ENCODE peak calls at places on chromosomes 16 and 17, in seven cellular contexts. L, H, K, F, D, U and V are unnamed samples.

GRCh38 chr17:72121164-72122001 is 563 bp downstream of the SOX9 start:
- DNase-seq in H (no peak), U (peak; percentile 55), K (no peak), F (no peak), L (no peak), D (peak; percentile 34), V (peak; percentile 71)

GRCh38 chr16:48231675-48232214 is 12.4 kb upstream of the LONP2 start:
- DNase-seq in U (peak; percentile 57), K (peak; percentile 14), H (peak; percentile 45), D (no peak), L (peak; percentile 29), F (peak; percentile 57), V (peak; percentile 56)

GRCh38 chr17:73138541-73139138 is 26.2 kb upstream of the SSTR2 start:
- DNase-seq in D (no peak), L (no peak), U (no peak), H (no peak), K (no peak), F (no peak), V (no peak)

GRCh38 chr17:50688168-50688719 is 19.5 kb downstream of the ANKRD40 start:
- DNase-seq in L (no peak), H (no peak), F (no peak), D (no peak), K (no peak), U (no peak), V (no peak)

GRCh38 chr17:48014603-48015037 is 23.0 kb downstream of the COPZ2 start:
- DNase-seq in U (no peak), L (no peak), H (no peak), K (no peak), F (no peak), D (no peak), V (no peak)

GRCh38 chr16:354971-355441 is 2.5 kb upstream of the AXIN1 start:
- DNase-seq in F (peak; percentile 36), U (no peak), D (no peak), K (peak; percentile 47), H (no peak), L (no peak), V (no peak)

GRCh38 chr16:88772871-88773811 is 11.9 kb downstream of the PIEZO1 start:
- DNase-seq in K (no peak), H (no peak), U (no peak), F (no peak), D (no peak), L (no peak), V (peak; percentile 97)

GRCh38 chr16:11201498-11202259 is 54.3 kb downstream of the SOCS1 start:
- DNase-seq in U (no peak), K (no peak), L (no peak), H (peak; percentile 67), D (no peak), F (peak; percentile 17), V (peak; percentile 84)

GRCh38 chr16:82657239-82657638 is 30.5 kb downstream of the CDH13 start:
- DNase-seq in D (no peak), K (no peak), L (no peak), F (no peak), U (no peak), H (no peak), V (peak; percentile 68)

GRCh38 chr17:82881900-82882714 is 42.3 kb upstream of the ZNF750 start:
- DNase-seq in D (peak; percentile 15), H (no peak), L (no peak), K (no peak), U (no peak), F (no peak), V (no peak)

GRCh38 chr16:69709456-69710084 is 16.8 kb downstream of the NQO1 start:
- DNase-seq in L (no peak), D (peak; percentile 77), H (peak; percentile 79), F (no peak), U (no peak), K (no peak), V (peak; percentile 72)

GRCh38 chr17:57519199-57519598 is 225.9 kb downstream of the CCDC182 start:
- DNase-seq in U (peak; percentile 30), F (no peak), D (no peak), K (no peak), H (no peak), L (no peak), V (no peak)

GRCh38 chr17:6639651-6640535 is 618 bp downstream of the KIAA0753 start:
- DNase-seq in H (peak; percentile 32), F (peak; percentile 45), D (no peak), U (peak; percentile 46), K (no peak), L (no peak), V (peak; percentile 69)

GRCh38 chr17:76879691-76880090 is 11.5 kb downstream of the MGAT5B start:
- DNase-seq in F (no peak), U (no peak), L (no peak), D (no peak), H (no peak), K (no peak), V (no peak)

GRCh38 chr17:49230636-49231562 is at the start of gene PHOSPHO1:
- DNase-seq in L (peak; percentile 77), D (peak; percentile 79), K (peak; percentile 85), H (peak; percentile 90), F (peak; percentile 93), U (peak; percentile 85), V (peak; percentile 97)

GRCh38 chr16:4401094-4401501 is 15.3 kb downstream of the CORO7 start:
- DNase-seq in U (no peak), D (no peak), F (no peak), K (no peak), H (no peak), L (no peak), V (no peak)

GRCh38 chr17:15883617-15884111 is 61.3 kb upstream of the ADORA2B start:
- DNase-seq in F (no peak), U (no peak), H (peak; percentile 15), L (no peak), D (no peak), K (no peak), V (no peak)

GRCh38 chr17:58396173-58396572 is 21.2 kb downstream of the RNF43 start:
- DNase-seq in D (no peak), L (no peak), K (no peak), F (no peak), U (no peak), H (no peak), V (no peak)

GRCh38 chr16:21150375-21151001 is at the start of gene DNAH3:
- DNase-seq in L (no peak), H (peak; percentile 66), D (no peak), U (no peak), K (no peak), F (no peak), V (no peak)

GRCh38 chr16:29756654-29757053 is 10.9 kb upstream of the C16orf54 start:
- DNase-seq in H (no peak), D (no peak), U (no peak), K (no peak), F (no peak), L (no peak), V (no peak)

GRCh38 chr17:77451271-77451893 is 310.6 kb downstream of the SEC14L1 start:
- DNase-seq in D (peak; percentile 81), H (no peak), U (peak; percentile 81), L (peak; percentile 67), K (peak; percentile 66), F (peak; percentile 86), V (peak; percentile 70)

GRCh38 chr17:71032746-71033273 is 863.5 kb downstream of the KCNJ2 start:
- DNase-seq in K (no peak), D (no peak), L (no peak), U (no peak), H (no peak), F (no peak), V (no peak)

GRCh38 chr17:68455756-68456528 is 1.4 kb downstream of the WIPI1 start:
- DNase-seq in L (no peak), F (no peak), U (no peak), K (no peak), H (no peak), D (no peak), V (peak; percentile 68)

GRCh38 chr17:76500074-76500744 is 1.0 kb downstream of the RHBDF2 start:
- DNase-seq in D (no peak), H (no peak), L (no peak), K (no peak), U (no peak), F (no peak), V (no peak)

GRCh38 chr17:7056386-7056785 is 12.5 kb upstream of the SLC16A11 start:
- DNase-seq in F (no peak), D (no peak), K (no peak), U (no peak), H (no peak), L (no peak), V (no peak)

GRCh38 chr16:53826658-53827057 is 122.7 kb downstream of the FTO start:
- DNase-seq in U (no peak), D (no peak), F (no peak), K (no peak), H (no peak), L (no peak), V (no peak)

GRCh38 chr16:16062023-16062932 is 112.9 kb downstream of the ABCC1 start:
- DNase-seq in D (no peak), K (peak; percentile 15), F (peak; percentile 19), L (no peak), U (no peak), H (peak; percentile 99), V (no peak)

GRCh38 chr17:38333635-38334295 is 10.0 kb downstream of the GPR179 start:
- DNase-seq in L (peak; percentile 62), F (peak; percentile 70), H (peak; percentile 67), U (peak; percentile 85), K (peak; percentile 33), D (no peak), V (peak; percentile 57)